ENCODE peak calls at places on chromosomes 6 and 20, in five cellular contexts. X is natural killer cell, Q is activated B cell treated with CpG ODN at 0.5 μM for 24 hours, I is lower lobe of right lung, H is mucosa of descending colon. J is an unnamed sample.

GRCh38 chr6:138456393-138456775 is 42.9 kb downstream of the NHSL1 start:
- ATAC-seq in X (no peak), Q (no peak), I (no peak), H (no peak), J (no peak)

GRCh38 chr20:39112196-39112743 is 150.1 kb downstream of the DHX35 start:
- ATAC-seq in X (no peak), Q (no peak), I (peak; percentile 73), H (peak; percentile 71), J (no peak)

GRCh38 chr6:105432797-105433196 is 29.9 kb upstream of the PREP start:
- ATAC-seq in X (no peak), Q (no peak), I (no peak), H (no peak), J (no peak)

GRCh38 chr6:125952764-125953501 is 3.6 kb upstream of the HINT3 start:
- ATAC-seq in X (no peak), Q (no peak), I (no peak), H (peak; percentile 19), J (no peak)

GRCh38 chr6:169173532-169174268 is 79.9 kb downstream of the THBS2 start:
- ATAC-seq in X (no peak), Q (no peak), I (no peak), H (no peak), J (no peak)

GRCh38 chr6:33738153-33738552 is 8.6 kb downstream of the IP6K3 start:
- ATAC-seq in X (no peak), Q (no peak), I (no peak), H (peak; percentile 89), J (no peak)

GRCh38 chr6:39411465-39411864 is 89.0 kb upstream of the KCNK16 start:
- ATAC-seq in X (no peak), Q (no peak), I (no peak), H (no peak), J (no peak)

GRCh38 chr6:47414517-47415167 is 62.9 kb upstream of the CD2AP start:
- ATAC-seq in X (peak; percentile 40), Q (peak; percentile 21), I (peak; percentile 59), H (peak; percentile 54), J (peak; percentile 39)

GRCh38 chr6:90098025-90098474 is 198.6 kb downstream of the BACH2 start:
- ATAC-seq in X (peak; percentile 67), Q (no peak), I (peak; percentile 87), H (peak; percentile 60), J (peak; percentile 93)

GRCh38 chr6:85403331-85404015 is 46.4 kb upstream of the NT5E start:
- ATAC-seq in X (no peak), Q (no peak), I (peak; percentile 68), H (peak; percentile 28), J (no peak)

GRCh38 chr20:33561981-33562601 is 72.2 kb downstream of the CBFA2T2 start:
- ATAC-seq in X (no peak), Q (no peak), I (peak; percentile 84), H (peak; percentile 96), J (peak; percentile 98)

GRCh38 chr6:30350519-30350918 is 5.6 kb downstream of the RPP21 start:
- ATAC-seq in X (no peak), Q (no peak), I (no peak), H (no peak), J (no peak)

GRCh38 chr6:143902827-143903226 is 38.6 kb downstream of the ZC2HC1B start:
- ATAC-seq in X (no peak), Q (no peak), I (no peak), H (no peak), J (no peak)

GRCh38 chr6:18410412-18410811 is 23.3 kb downstream of the RNF144B start:
- ATAC-seq in X (no peak), Q (no peak), I (no peak), H (no peak), J (no peak)

GRCh38 chr20:39289316-39289715 is 327.2 kb downstream of the DHX35 start:
- ATAC-seq in X (no peak), Q (peak; percentile 47), I (no peak), H (no peak), J (no peak)

GRCh38 chr6:26159417-26160273 is 72.4 kb downstream of the HFE start:
- ATAC-seq in X (no peak), Q (no peak), I (no peak), H (no peak), J (no peak)

GRCh38 chr6:154343473-154344308 is 12.9 kb downstream of the IPCEF1 start:
- ATAC-seq in X (no peak), Q (no peak), I (peak; percentile 94), H (peak; percentile 95), J (no peak)

GRCh38 chr20:13736792-13737191 is 47.9 kb downstream of the ESF1 start:
- ATAC-seq in X (no peak), Q (no peak), I (peak; percentile 41), H (peak; percentile 27), J (peak; percentile 90)

GRCh38 chr20:25676164-25676809 is 20.4 kb downstream of the ZNF337 start:
- ATAC-seq in X (no peak), Q (no peak), I (peak; percentile 37), H (no peak), J (no peak)

GRCh38 chr6:117399924-117400323 is 25.8 kb downstream of the ROS1 start:
- ATAC-seq in X (no peak), Q (no peak), I (no peak), H (peak; percentile 34), J (no peak)

GRCh38 chr20:46703435-46703834 is 6.0 kb upstream of the SLC2A10 start:
- ATAC-seq in X (no peak), Q (no peak), I (no peak), H (peak; percentile 32), J (no peak)

GRCh38 chr6:134009876-134010275 is 42.5 kb downstream of the SLC2A12 start:
- ATAC-seq in X (no peak), Q (no peak), I (no peak), H (no peak), J (no peak)

GRCh38 chr6:150596439-150596838 is 3.2 kb upstream of the PLEKHG1 start:
- ATAC-seq in X (no peak), Q (no peak), I (no peak), H (peak; percentile 38), J (no peak)

GRCh38 chr6:106609699-106610098 is 19.6 kb downstream of the RTN4IP1 start:
- ATAC-seq in X (no peak), Q (peak; percentile 72), I (no peak), H (peak; percentile 57), J (no peak)

GRCh38 chr20:12737497-12737896 is 271.3 kb upstream of the SPTLC3 start:
- ATAC-seq in X (no peak), Q (no peak), I (no peak), H (no peak), J (no peak)

GRCh38 chr6:11364971-11365397 is 132.5 kb upstream of the NEDD9 start:
- ATAC-seq in X (no peak), Q (no peak), I (peak; percentile 92), H (no peak), J (peak; percentile 85)

GRCh38 chr6:40910260-40910893 is 128.6 kb downstream of the UNC5CL start:
- ATAC-seq in X (no peak), Q (no peak), I (no peak), H (no peak), J (no peak)
- TF ChIP-seq CTCF in X (no peak), Q (no peak), I (no peak), H (no peak), J (no peak)

DNA sequence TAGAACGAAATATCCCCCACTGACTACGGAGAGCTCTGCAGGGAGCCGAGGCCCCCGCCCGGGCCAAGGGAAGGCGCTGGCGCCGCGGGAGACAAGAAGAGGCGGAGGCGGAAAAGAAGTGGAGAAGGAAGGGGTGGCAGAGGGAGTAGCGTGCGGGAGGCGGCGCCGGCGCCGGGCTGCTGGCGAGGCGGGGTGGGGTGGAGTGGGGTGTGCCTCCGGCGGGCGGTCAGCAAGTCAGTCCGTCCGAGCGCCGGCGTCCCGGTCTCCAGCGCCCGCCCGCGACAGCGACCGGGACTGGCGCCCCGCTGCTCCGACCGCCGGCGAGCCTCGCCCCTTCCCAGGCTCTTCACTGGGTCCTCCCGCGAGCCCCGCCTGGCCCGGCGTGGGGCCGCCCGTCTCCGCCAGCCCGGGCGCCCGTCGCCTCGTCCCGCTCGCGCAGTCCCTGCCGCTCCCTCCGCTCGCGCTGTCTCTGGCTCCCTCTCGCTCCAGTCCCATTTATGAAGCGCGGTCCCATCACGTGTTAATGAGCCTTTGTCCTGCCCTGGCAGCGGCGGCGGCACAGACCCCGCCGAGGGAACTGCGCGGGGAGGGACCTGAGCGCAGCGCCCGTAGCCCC is at the start of gene CNR1:
- ATAC-seq in X (peak; percentile 27), Q (peak; percentile 59), I (peak; percentile 94), H (peak; percentile 93), J (peak; percentile 75)
- TF ChIP-seq CTCF in X (no peak), Q (no peak), I (peak; percentile 36), H (no peak), J (no peak)

DNA sequence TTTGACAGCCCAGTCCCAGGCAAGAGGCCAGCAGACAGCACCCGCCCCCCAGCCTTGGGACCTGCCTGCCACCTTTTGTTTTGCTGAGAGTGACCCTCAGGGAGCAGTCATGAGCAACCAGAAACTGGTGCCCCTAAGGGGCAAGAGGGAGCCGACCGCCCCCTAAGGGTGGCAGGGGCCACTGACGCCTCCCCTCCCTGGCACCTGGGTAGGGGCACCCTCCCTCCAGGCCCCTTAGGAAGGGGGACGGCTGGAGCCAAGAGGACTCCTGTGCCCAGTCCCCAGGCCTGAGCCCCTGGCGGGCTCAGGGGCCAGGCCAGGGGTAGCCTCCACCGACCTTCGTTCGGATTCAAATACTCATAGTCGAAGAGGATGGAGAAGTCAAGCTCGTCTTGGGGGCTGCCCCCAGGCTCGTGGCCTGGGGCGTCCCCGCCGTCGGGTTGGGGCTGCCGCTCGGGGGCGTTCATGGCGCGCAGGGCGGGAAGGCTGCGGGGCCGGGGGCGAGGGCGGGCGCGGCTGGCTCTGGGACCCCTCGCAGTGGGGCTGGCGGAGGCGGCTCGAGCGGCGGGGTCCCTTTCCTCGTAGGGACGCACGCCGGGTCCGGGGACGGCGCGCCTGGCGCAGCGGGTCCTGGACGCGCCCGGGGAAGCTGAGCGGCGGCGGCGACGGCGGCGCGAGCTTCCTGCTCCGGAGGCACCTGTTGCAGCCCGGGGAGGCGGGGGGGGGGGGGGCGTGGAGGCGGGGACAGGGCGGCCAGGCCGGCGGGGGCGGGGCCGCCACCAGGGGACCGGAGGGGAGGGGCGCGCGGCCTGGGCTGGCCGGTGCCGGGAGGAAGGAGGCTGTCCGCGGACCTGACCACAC is at the start of gene NFATC2:
- ATAC-seq in X (peak; percentile 74), Q (peak; percentile 63), I (peak; percentile 84), H (peak; percentile 73), J (peak; percentile 73)
- TF ChIP-seq CTCF in X (peak; percentile 71), Q (no peak), I (peak; percentile 32), H (peak; percentile 4), J (no peak)

GRCh38 chr6:99349620-99350141 is at the start of gene FAXC:
- ATAC-seq in X (no peak), Q (no peak), I (peak; percentile 94), H (peak; percentile 83), J (peak; percentile 80)
- TF ChIP-seq CTCF in X (no peak), Q (no peak), I (peak; percentile 24), H (no peak), J (peak; percentile 18)

DNA sequence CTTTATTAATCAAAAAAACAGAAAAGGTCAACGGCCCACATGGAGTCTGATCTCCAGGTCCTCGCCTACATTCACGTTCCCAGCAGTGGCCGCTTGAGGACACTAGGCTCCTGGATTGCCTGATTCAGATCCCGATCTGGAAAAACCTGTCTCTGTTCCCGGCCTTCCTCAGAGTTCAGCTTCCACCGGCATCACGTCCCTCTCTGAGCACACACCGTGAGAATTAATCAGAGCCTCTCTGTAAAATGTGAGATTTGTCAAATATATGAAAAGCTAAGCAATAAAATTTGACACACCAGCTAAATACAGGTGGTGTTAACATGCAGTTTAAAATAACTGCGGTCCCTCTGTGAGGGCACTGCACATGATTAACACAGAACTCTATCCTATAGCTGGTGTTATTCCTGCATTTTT is 122.8 kb upstream of the COL21A1 start:
- ATAC-seq in X (no peak), Q (no peak), I (peak; percentile 74), H (peak; percentile 90), J (peak; percentile 73)
- TF ChIP-seq CTCF in X (no peak), Q (no peak), I (peak; percentile 48), H (peak; percentile 39), J (peak; percentile 80)

GRCh38 chr20:63246490-63247284 is 7.6 kb downstream of the NKAIN4 start:
- ATAC-seq in X (no peak), Q (no peak), I (peak; percentile 4), H (peak; percentile 56), J (no peak)
- TF ChIP-seq CTCF in X (no peak), Q (no peak), I (no peak), H (no peak), J (no peak)

J was measured in gastroesophageal sphincter.